ENCODE peak calls at places on chromosomes 16 and 17, in four cellular contexts. K is uterus, A is GM12878, H is esophagus squamous epithelium. G is an unnamed sample.
A peak's percentile ranks its signal among the peaks of the same experiment; 100 is the strongest.

GRCh38 chr17:83196088-83196765 is 116.8 kb downstream of the METRNL start:
- DNase-seq in K (no peak), A (no peak), H (no peak), G (peak; percentile 71)

GRCh38 chr16:85757341-85757822 is 6.5 kb upstream of the C16orf74 start:
- DNase-seq in K (no peak), A (peak; percentile 57), H (no peak), G (no peak)

GRCh38 chr16:17448640-17449638 is 21.8 kb downstream of the XYLT1 start:
- DNase-seq in K (no peak), A (no peak), H (no peak), G (no peak)

GRCh38 chr16:89482087-89482823 is 8.1 kb downstream of the ANKRD11 start:
- DNase-seq in K (no peak), A (no peak), H (no peak), G (no peak)

GRCh38 chr17:65062168-65062915 is 5.8 kb upstream of the GNA13 start:
- DNase-seq in K (no peak), A (no peak), H (no peak), G (peak; percentile 50)

GRCh38 chr16:26795184-26795583 is 271.5 kb upstream of the C16orf82 start:
- DNase-seq in K (no peak), A (no peak), H (no peak), G (no peak)

GRCh38 chr17:36188891-36189306 is 7.7 kb downstream of the CCL3L1 start:
- DNase-seq in K (no peak), A (peak; percentile 59), H (no peak), G (no peak)

GRCh38 chr17:20045476-20045875 is 36.3 kb downstream of the SPECC1 start:
- DNase-seq in K (no peak), A (no peak), H (no peak), G (no peak)

GRCh38 chr17:47676510-47676909 is 17.5 kb upstream of the TBKBP1 start:
- DNase-seq in K (no peak), A (no peak), H (no peak), G (no peak)

GRCh38 chr17:40559954-40560591 is 5.2 kb downstream of the CCR7 start:
- DNase-seq in K (peak; percentile 94), A (peak; percentile 72), H (no peak), G (peak; percentile 96)

GRCh38 chr16:70161350-70161749 is 12.2 kb upstream of the CLEC18C start:
- DNase-seq in K (no peak), A (no peak), H (no peak), G (no peak)

GRCh38 chr16:14306485-14307058 is 235.5 kb downstream of the MRTFB start:
- DNase-seq in K (no peak), A (no peak), H (no peak), G (no peak)

GRCh38 chr16:58661199-58661830 is 23.3 kb downstream of the SLC38A7 start:
- DNase-seq in K (peak; percentile 38), A (no peak), H (no peak), G (no peak)

GRCh38 chr16:48542020-48542473 is 67.9 kb downstream of the N4BP1 start:
- DNase-seq in K (no peak), A (no peak), H (no peak), G (peak; percentile 76)

GRCh38 chr16:72149676-72150464 is 22.1 kb downstream of the PMFBP1 start:
- DNase-seq in K (no peak), A (no peak), H (no peak), G (no peak)

GRCh38 chr17:79011451-79012147 is 2.0 kb upstream of the CANT1 start:
- DNase-seq in K (no peak), A (no peak), H (no peak), G (no peak)

GRCh38 chr17:35256629-35257028 is 13.8 kb downstream of the SLFN5 start:
- DNase-seq in K (no peak), A (no peak), H (no peak), G (no peak)

GRCh38 chr16:78478267-78478821 is 378.9 kb downstream of the WWOX start:
- DNase-seq in K (no peak), A (no peak), H (no peak), G (no peak)

GRCh38 chr17:65696739-65697394 is 135.4 kb upstream of the AXIN2 start:
- DNase-seq in K (peak; percentile 69), A (no peak), H (no peak), G (no peak)

GRCh38 chr16:84416407-84417321 is 48.3 kb downstream of the ATP2C2 start:
- DNase-seq in K (no peak), A (no peak), H (no peak), G (no peak)

GRCh38 chr16:4340443-4340842 is 10.7 kb downstream of the PAM16 start:
- DNase-seq in K (no peak), A (no peak), H (no peak), G (no peak)

GRCh38 chr16:4344659-4345438 is 6.3 kb downstream of the PAM16 start:
- DNase-seq in K (no peak), A (no peak), H (no peak), G (peak; percentile 65)

GRCh38 chr16:4341250-4341649 is 9.9 kb downstream of the PAM16 start:
- DNase-seq in K (no peak), A (no peak), H (no peak), G (no peak)

GRCh38 chr16:4345439-4346204 is 5.5 kb downstream of the PAM16 start:
- DNase-seq in K (no peak), A (no peak), H (no peak), G (no peak)

GRCh38 chr16:4342866-4343744 is 8.0 kb downstream of the PAM16 start:
- DNase-seq in K (no peak), A (no peak), H (no peak), G (peak; percentile 64)
- TF ChIP-seq POLR2A in K (no peak), A (no peak), H (no peak), G (no peak)

GRCh38 chr16:1320658-1321240 is 11.3 kb downstream of the UBE2I start:
- DNase-seq in K (no peak), A (no peak), H (no peak), G (no peak)
- H3K36me3 ChIP-seq in K (no peaks in the 10 kb centered on the region), A (peaks cover 55% of the 10 kb centered on the region), H (peaks cover 77% of the 10 kb centered on the region), G (peaks cover 80% of the 10 kb centered on the region)

DNA sequence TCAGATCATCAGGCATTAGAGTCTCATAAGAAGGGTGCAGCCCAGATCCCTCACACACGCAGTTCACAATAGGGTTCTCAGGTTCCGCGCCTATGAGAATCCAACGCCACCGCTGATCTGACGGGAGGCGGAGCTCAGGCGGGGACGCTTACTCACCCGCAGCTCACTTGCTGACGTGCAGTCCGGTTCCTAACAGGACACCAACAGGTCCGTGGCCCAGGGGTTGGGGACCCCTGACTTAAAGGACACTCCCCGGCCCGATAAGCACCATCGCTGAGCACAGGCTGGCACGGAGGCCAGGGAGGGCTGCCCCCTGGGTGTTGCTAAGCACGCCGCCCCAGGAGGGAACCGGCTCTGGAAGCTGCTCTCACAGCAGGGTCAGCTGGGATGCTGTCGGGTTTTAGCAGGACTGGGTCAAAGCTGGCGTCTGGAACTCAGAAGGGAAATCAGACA is 30.1 kb upstream of the BAHCC1 start:
- DNase-seq in K (peak; percentile 70), A (no peak), H (no peak), G (peak; percentile 90)
- TF ChIP-seq POLR2A in K (no peak), A (no peak), H (peak; percentile 37), G (no peak)

GRCh38 chr17:75614006-75614405 is 19.2 kb upstream of the SMIM5 start:
- DNase-seq in K (no peak), A (no peak), H (no peak), G (no peak)
- H3K36me3 ChIP-seq in K (no peaks in the 10 kb centered on the region), A (no peaks in the 10 kb centered on the region), H (no peaks in the 10 kb centered on the region), G (peaks cover 10% of the 10 kb centered on the region)

GRCh38 chr16:28494141-28494851 is at the start of gene APOBR:
- DNase-seq in K (no peak), A (peak; percentile 83), H (peak; percentile 52), G (no peak)

GRCh38 chr16:28495098-28495793 is 803 bp downstream of the APOBR start:
- DNase-seq in K (no peak), A (no peak), H (no peak), G (no peak)

GRCh38 chr16:28492511-28492910 is 637 bp upstream of the CLN3 start:
- DNase-seq in K (no peak), A (no peak), H (no peak), G (no peak)

GRCh38 chr16:28491080-28491969 is 549 bp downstream of the CLN3 start:
- DNase-seq in K (peak; percentile 48), A (no peak), H (no peak), G (peak; percentile 77)

DNA sequence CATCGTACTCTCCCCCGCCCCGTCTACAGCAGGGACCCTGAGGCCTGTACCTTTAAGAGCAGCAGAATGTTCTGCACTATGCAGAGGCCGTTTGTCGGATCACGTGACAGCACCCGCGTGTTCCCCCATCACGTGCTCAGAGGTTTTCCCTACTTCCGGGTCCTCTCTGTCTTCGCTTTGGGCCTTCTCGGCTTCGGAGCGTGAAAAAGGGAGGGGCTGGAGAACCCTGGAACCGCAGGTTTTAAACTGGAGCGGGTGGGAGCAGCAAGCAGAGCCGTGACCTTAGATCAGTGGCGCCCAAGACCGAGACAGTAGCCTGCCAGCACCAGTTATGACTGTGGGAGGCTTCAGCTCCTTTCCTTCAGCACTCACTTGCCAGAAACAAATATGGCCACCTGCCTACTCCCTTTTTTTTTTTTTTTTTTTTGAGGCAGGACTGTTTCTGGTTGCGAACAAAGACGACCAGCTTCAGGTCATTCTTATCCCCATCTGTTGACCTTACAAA is at the start of gene CLN3:
- DNase-seq in K (peak; percentile 94), A (peak; percentile 89), H (peak; percentile 69), G (peak; percentile 97)
- TF ChIP-seq POLR2A in K (peak; percentile 41), A (peak; percentile 69), H (peak; percentile 44), G (no peak)

GRCh38 chr17:7570351-7570750 is 8.6 kb downstream of the SENP3 start:
- DNase-seq in K (no peak), A (no peak), H (no peak), G (no peak)
- H3K36me3 ChIP-seq in K (no peaks in the 10 kb centered on the region), A (peaks cover 19% of the 10 kb centered on the region), H (peaks cover 32% of the 10 kb centered on the region), G (peaks cover 42% of the 10 kb centered on the region)